ENCODE peak calls at places on chromosomes 5 and 9, in five cellular contexts. One of them, this sample, is unnamed.

GRCh38 chr5:8807636-8808035 is 738.2 kb downstream of the SEMA5A start:
- DNase-seq in GM04504: no peak
- DNase-seq in D341Med: no peak
- DNase-seq in KBM-7: no peak
- DNase-seq in heart right ventricle: no peak
- DNase-seq in this sample: no peak

GRCh38 chr9:134125413-134126095 is 10.3 kb upstream of the WDR5 start:
- DNase-seq in D341Med: no peak
- DNase-seq in KBM-7: no peak
- DNase-seq in GM04504: no peak
- DNase-seq in heart right ventricle: no peak
- DNase-seq in this sample: no peak

GRCh38 chr9:126702501-126703329 is 89.0 kb downstream of the LMX1B start:
- DNase-seq in KBM-7: peak; percentile 34
- DNase-seq in GM04504: no peak
- DNase-seq in heart right ventricle: no peak
- DNase-seq in D341Med: peak; percentile 76
- DNase-seq in this sample: no peak

GRCh38 chr5:113748403-113748802 is 234.9 kb downstream of the YTHDC2 start:
- DNase-seq in D341Med: no peak
- DNase-seq in KBM-7: no peak
- DNase-seq in heart right ventricle: no peak
- DNase-seq in GM04504: no peak
- DNase-seq in this sample: no peak

GRCh38 chr9:78004478-78005229 is 27.0 kb downstream of the GNAQ start:
- DNase-seq in heart right ventricle: no peak
- DNase-seq in KBM-7: no peak
- DNase-seq in D341Med: no peak
- DNase-seq in GM04504: no peak
- DNase-seq in this sample: no peak

GRCh38 chr5:126852104-126852531 is 75.2 kb downstream of the LMNB1 start:
- DNase-seq in KBM-7: no peak
- DNase-seq in GM04504: no peak
- DNase-seq in D341Med: no peak
- DNase-seq in heart right ventricle: no peak
- DNase-seq in this sample: no peak

GRCh38 chr5:52776116-52776515 is 11.6 kb upstream of the ITGA1 start:
- DNase-seq in GM04504: no peak
- DNase-seq in D341Med: no peak
- DNase-seq in KBM-7: no peak
- DNase-seq in heart right ventricle: no peak
- DNase-seq in this sample: no peak

GRCh38 chr5:32265902-32266301 is 46.8 kb downstream of the MTMR12 start:
- DNase-seq in KBM-7: no peak
- DNase-seq in GM04504: no peak
- DNase-seq in heart right ventricle: no peak
- DNase-seq in D341Med: peak; percentile 41
- DNase-seq in this sample: no peak

GRCh38 chr5:102380174-102380573 is 84.1 kb upstream of the SLCO4C1 start:
- DNase-seq in GM04504: no peak
- DNase-seq in heart right ventricle: no peak
- DNase-seq in KBM-7: no peak
- DNase-seq in D341Med: no peak
- DNase-seq in this sample: no peak

GRCh38 chr5:172703952-172704351 is 62.9 kb downstream of the NEURL1B start:
- DNase-seq in D341Med: no peak
- DNase-seq in heart right ventricle: no peak
- DNase-seq in KBM-7: no peak
- DNase-seq in GM04504: no peak
- DNase-seq in this sample: no peak

GRCh38 chr9:125646222-125647100 is 60.5 kb downstream of the MAPKAP1 start:
- DNase-seq in D341Med: no peak
- DNase-seq in GM04504: no peak
- DNase-seq in heart right ventricle: no peak
- DNase-seq in KBM-7: no peak
- DNase-seq in this sample: no peak

GRCh38 chr9:121278535-121279169 is 10.7 kb downstream of the GSN start:
- DNase-seq in heart right ventricle: peak; percentile 83
- DNase-seq in D341Med: peak; percentile 72
- DNase-seq in GM04504: peak; percentile 99
- DNase-seq in KBM-7: peak; percentile 83
- DNase-seq in this sample: peak; percentile 98

GRCh38 chr5:177399903-177400868 is at the start of gene PFN3:
- DNase-seq in heart right ventricle: no peak
- DNase-seq in D341Med: no peak
- DNase-seq in KBM-7: no peak
- DNase-seq in GM04504: no peak
- DNase-seq in this sample: no peak

GRCh38 chr5:31827862-31828261 is 188.9 kb downstream of the PDZD2 start:
- DNase-seq in GM04504: no peak
- DNase-seq in KBM-7: no peak
- DNase-seq in D341Med: no peak
- DNase-seq in heart right ventricle: no peak
- DNase-seq in this sample: no peak

GRCh38 chr9:18906656-18907395 is 126.2 kb downstream of the SAXO1 start:
- DNase-seq in heart right ventricle: no peak
- DNase-seq in GM04504: no peak
- DNase-seq in KBM-7: no peak
- DNase-seq in D341Med: no peak
- DNase-seq in this sample: no peak

GRCh38 chr9:91811024-91811909 is 138.8 kb downstream of the ROR2 start:
- DNase-seq in GM04504: no peak
- DNase-seq in KBM-7: no peak
- DNase-seq in D341Med: no peak
- DNase-seq in heart right ventricle: no peak
- DNase-seq in this sample: no peak

GRCh38 chr9:69243116-69243515 is 69.0 kb downstream of the TJP2 start:
- DNase-seq in KBM-7: no peak
- DNase-seq in heart right ventricle: no peak
- DNase-seq in D341Med: no peak
- DNase-seq in GM04504: no peak
- DNase-seq in this sample: no peak

GRCh38 chr9:438066-438465 is 223.4 kb downstream of the DOCK8 start:
- DNase-seq in GM04504: no peak
- DNase-seq in heart right ventricle: no peak
- DNase-seq in D341Med: no peak
- DNase-seq in KBM-7: no peak
- DNase-seq in this sample: peak; percentile 43

GRCh38 chr5:3249401-3249800 is 346.2 kb upstream of the IRX1 start:
- DNase-seq in KBM-7: no peak
- DNase-seq in GM04504: no peak
- DNase-seq in heart right ventricle: no peak
- DNase-seq in D341Med: no peak
- DNase-seq in this sample: no peak

This sample was measured in AG09319.